ENCODE peak calls at places on chromosomes 3 and 15, in seven cellular contexts. A, U, N, C, P, X and M are unnamed samples.

GRCh38 chr3:20668411-20668810 is 482.4 kb upstream of the SGO1 start:
- DNase-seq in C (no peak), N (no peak), A (peak), U (no peak), P (no peak), X (peak), M (no peak)

GRCh38 chr3:11601446-11602241 is 42.1 kb downstream of the VGLL4 start:
- DNase-seq in A (no peak), N (peak), C (peak), U (no peak), P (no peak), X (no peak), M (no peak)

GRCh38 chr3:24548278-24548677 is 53.6 kb upstream of the THRB start:
- DNase-seq in X (peak), N (peak), C (no peak), P (no peak), A (no peak), U (no peak), M (no peak)

GRCh38 chr15:90249123-90249863 is at the start of gene TTLL13:
- DNase-seq in U (peak), P (peak), C (peak), A (peak), N (peak), X (peak), M (peak)

GRCh38 chr3:14397940-14398800 is 4.2 kb upstream of the SLC6A6 start:
- DNase-seq in U (no peak), A (no peak), N (no peak), X (no peak), C (no peak), P (no peak), M (no peak)

GRCh38 chr3:79917561-79917960 is 149.8 kb upstream of the ROBO1 start:
- DNase-seq in P (no peak), N (no peak), C (no peak), A (no peak), X (no peak), U (no peak), M (no peak)

GRCh38 chr15:38169982-38170381 is 82.7 kb upstream of the SPRED1 start:
- DNase-seq in C (no peak), N (no peak), X (no peak), P (no peak), A (no peak), U (no peak), M (no peak)

GRCh38 chr3:29552036-29552435 is 271.2 kb downstream of the RBMS3 start:
- DNase-seq in A (no peak), X (no peak), C (no peak), P (no peak), N (peak), U (no peak), M (no peak)

GRCh38 chr3:133038731-133039398 is 674 bp downstream of the TMEM108 start:
- DNase-seq in C (no peak), N (peak), A (no peak), P (no peak), U (no peak), X (no peak), M (no peak)

GRCh38 chr3:102125197-102125993 is 276.1 kb downstream of the NFKBIZ start:
- DNase-seq in X (no peak), C (no peak), P (no peak), U (no peak), A (no peak), N (no peak), M (no peak)

GRCh38 chr3:136093771-136094170 is 102.4 kb downstream of the MSL2 start:
- DNase-seq in U (no peak), C (no peak), X (no peak), A (no peak), N (no peak), P (no peak), M (no peak)